ENCODE peak calls at places on chromosome 10, in nine cellular contexts. One of them, this sample, is unnamed.

GRCh38 chr10:34666008-34666700 is 148.9 kb downstream of the PARD3 start:
- DNase-seq in naive thymus-derived CD4-positive, alpha-beta T cell: no peak
- DNase-seq in activated naive CD4-positive, alpha-beta T cell treated with anti-CD3 and anti-CD28 coated beads, Interleukin-2, amount 10 ng/mL, durations not matched to agents 7 days and 5 days: no peak
- DNase-seq in amygdala: no peak
- DNase-seq in fibroblast of pulmonary artery: peak; percentile 97
- DNase-seq in activated T-cell treated with anti-CD3 and anti-CD28 coated beads for 1 hour: no peak
- DNase-seq in smooth muscle cell of the brain vasculature: peak; percentile 82
- DNase-seq in IMR-90: peak; percentile 94
- DNase-seq in activated CD8-positive, alpha-beta memory T cell treated with anti-CD3 and anti-CD28 coated beads, Interleukin-2, amount 50 U/mL, for 4 hours: no peak
- DNase-seq in this sample: no peak

GRCh38 chr10:4953405-4953804 is 9.8 kb upstream of the AKR1C1 start:
- DNase-seq in activated CD8-positive, alpha-beta memory T cell treated with anti-CD3 and anti-CD28 coated beads, Interleukin-2, amount 50 U/mL, for 4 hours: no peak
- DNase-seq in amygdala: no peak
- DNase-seq in fibroblast of pulmonary artery: no peak
- DNase-seq in smooth muscle cell of the brain vasculature: no peak
- DNase-seq in activated naive CD4-positive, alpha-beta T cell treated with anti-CD3 and anti-CD28 coated beads, Interleukin-2, amount 10 ng/mL, durations not matched to agents 7 days and 5 days: no peak
- DNase-seq in IMR-90: no peak
- DNase-seq in naive thymus-derived CD4-positive, alpha-beta T cell: no peak
- DNase-seq in activated T-cell treated with anti-CD3 and anti-CD28 coated beads for 1 hour: no peak
- DNase-seq in this sample: no peak

GRCh38 chr10:93124580-93125318 is 51.1 kb downstream of the CYP26A1 start:
- DNase-seq in fibroblast of pulmonary artery: no peak
- DNase-seq in activated naive CD4-positive, alpha-beta T cell treated with anti-CD3 and anti-CD28 coated beads, Interleukin-2, amount 10 ng/mL, durations not matched to agents 7 days and 5 days: no peak
- DNase-seq in activated CD8-positive, alpha-beta memory T cell treated with anti-CD3 and anti-CD28 coated beads, Interleukin-2, amount 50 U/mL, for 4 hours: no peak
- DNase-seq in naive thymus-derived CD4-positive, alpha-beta T cell: no peak
- DNase-seq in IMR-90: no peak
- DNase-seq in amygdala: no peak
- DNase-seq in smooth muscle cell of the brain vasculature: no peak
- DNase-seq in activated T-cell treated with anti-CD3 and anti-CD28 coated beads for 1 hour: no peak
- DNase-seq in this sample: peak; percentile 25

GRCh38 chr10:130227883-130228282 is 91.7 kb downstream of the GLRX3 start:
- DNase-seq in fibroblast of pulmonary artery: no peak
- DNase-seq in amygdala: no peak
- DNase-seq in IMR-90: no peak
- DNase-seq in smooth muscle cell of the brain vasculature: no peak
- DNase-seq in activated T-cell treated with anti-CD3 and anti-CD28 coated beads for 1 hour: no peak
- DNase-seq in naive thymus-derived CD4-positive, alpha-beta T cell: no peak
- DNase-seq in activated naive CD4-positive, alpha-beta T cell treated with anti-CD3 and anti-CD28 coated beads, Interleukin-2, amount 10 ng/mL, durations not matched to agents 7 days and 5 days: no peak
- DNase-seq in activated CD8-positive, alpha-beta memory T cell treated with anti-CD3 and anti-CD28 coated beads, Interleukin-2, amount 50 U/mL, for 4 hours: no peak
- DNase-seq in this sample: no peak

GRCh38 chr10:117386805-117387204 is 11.6 kb upstream of the PDZD8 start:
- DNase-seq in naive thymus-derived CD4-positive, alpha-beta T cell: no peak
- DNase-seq in amygdala: no peak
- DNase-seq in smooth muscle cell of the brain vasculature: no peak
- DNase-seq in activated CD8-positive, alpha-beta memory T cell treated with anti-CD3 and anti-CD28 coated beads, Interleukin-2, amount 50 U/mL, for 4 hours: no peak
- DNase-seq in activated T-cell treated with anti-CD3 and anti-CD28 coated beads for 1 hour: no peak
- DNase-seq in IMR-90: no peak
- DNase-seq in fibroblast of pulmonary artery: no peak
- DNase-seq in activated naive CD4-positive, alpha-beta T cell treated with anti-CD3 and anti-CD28 coated beads, Interleukin-2, amount 10 ng/mL, durations not matched to agents 7 days and 5 days: no peak
- DNase-seq in this sample: no peak

GRCh38 chr10:23345861-23346260 is 1.3 kb upstream of the C10orf67 start:
- DNase-seq in smooth muscle cell of the brain vasculature: no peak
- DNase-seq in IMR-90: peak; percentile 94
- DNase-seq in activated T-cell treated with anti-CD3 and anti-CD28 coated beads for 1 hour: no peak
- DNase-seq in amygdala: no peak
- DNase-seq in activated naive CD4-positive, alpha-beta T cell treated with anti-CD3 and anti-CD28 coated beads, Interleukin-2, amount 10 ng/mL, durations not matched to agents 7 days and 5 days: no peak
- DNase-seq in fibroblast of pulmonary artery: peak; percentile 93
- DNase-seq in activated CD8-positive, alpha-beta memory T cell treated with anti-CD3 and anti-CD28 coated beads, Interleukin-2, amount 50 U/mL, for 4 hours: no peak
- DNase-seq in naive thymus-derived CD4-positive, alpha-beta T cell: no peak
- DNase-seq in this sample: peak; percentile 11

GRCh38 chr10:55897436-55897835 is 463.6 kb downstream of the ZWINT start:
- DNase-seq in IMR-90: no peak
- DNase-seq in activated CD8-positive, alpha-beta memory T cell treated with anti-CD3 and anti-CD28 coated beads, Interleukin-2, amount 50 U/mL, for 4 hours: no peak
- DNase-seq in fibroblast of pulmonary artery: no peak
- DNase-seq in naive thymus-derived CD4-positive, alpha-beta T cell: no peak
- DNase-seq in activated T-cell treated with anti-CD3 and anti-CD28 coated beads for 1 hour: no peak
- DNase-seq in amygdala: no peak
- DNase-seq in smooth muscle cell of the brain vasculature: no peak
- DNase-seq in activated naive CD4-positive, alpha-beta T cell treated with anti-CD3 and anti-CD28 coated beads, Interleukin-2, amount 10 ng/mL, durations not matched to agents 7 days and 5 days: no peak
- DNase-seq in this sample: no peak

GRCh38 chr10:11165591-11166543 is 148.2 kb downstream of the CELF2 start:
- DNase-seq in activated naive CD4-positive, alpha-beta T cell treated with anti-CD3 and anti-CD28 coated beads, Interleukin-2, amount 10 ng/mL, durations not matched to agents 7 days and 5 days: peak; percentile 84
- DNase-seq in amygdala: peak; percentile 31
- DNase-seq in IMR-90: no peak
- DNase-seq in activated CD8-positive, alpha-beta memory T cell treated with anti-CD3 and anti-CD28 coated beads, Interleukin-2, amount 50 U/mL, for 4 hours: peak; percentile 59
- DNase-seq in fibroblast of pulmonary artery: peak; percentile 19
- DNase-seq in smooth muscle cell of the brain vasculature: no peak
- DNase-seq in activated T-cell treated with anti-CD3 and anti-CD28 coated beads for 1 hour: peak; percentile 45
- DNase-seq in naive thymus-derived CD4-positive, alpha-beta T cell: peak; percentile 62
- DNase-seq in this sample: peak; percentile 94

GRCh38 chr10:119947325-119947724 is 54.8 kb downstream of the SEC23IP start:
- DNase-seq in smooth muscle cell of the brain vasculature: no peak
- DNase-seq in activated CD8-positive, alpha-beta memory T cell treated with anti-CD3 and anti-CD28 coated beads, Interleukin-2, amount 50 U/mL, for 4 hours: no peak
- DNase-seq in naive thymus-derived CD4-positive, alpha-beta T cell: no peak
- DNase-seq in fibroblast of pulmonary artery: peak; percentile 9
- DNase-seq in amygdala: no peak
- DNase-seq in activated T-cell treated with anti-CD3 and anti-CD28 coated beads for 1 hour: no peak
- DNase-seq in IMR-90: peak; percentile 66
- DNase-seq in activated naive CD4-positive, alpha-beta T cell treated with anti-CD3 and anti-CD28 coated beads, Interleukin-2, amount 10 ng/mL, durations not matched to agents 7 days and 5 days: no peak
- DNase-seq in this sample: no peak

GRCh38 chr10:70359017-70359550 is 23.3 kb downstream of the LRRC20 start:
- DNase-seq in amygdala: no peak
- DNase-seq in smooth muscle cell of the brain vasculature: no peak
- DNase-seq in fibroblast of pulmonary artery: no peak
- DNase-seq in naive thymus-derived CD4-positive, alpha-beta T cell: no peak
- DNase-seq in IMR-90: no peak
- DNase-seq in activated CD8-positive, alpha-beta memory T cell treated with anti-CD3 and anti-CD28 coated beads, Interleukin-2, amount 50 U/mL, for 4 hours: no peak
- DNase-seq in activated T-cell treated with anti-CD3 and anti-CD28 coated beads for 1 hour: no peak
- DNase-seq in activated naive CD4-positive, alpha-beta T cell treated with anti-CD3 and anti-CD28 coated beads, Interleukin-2, amount 10 ng/mL, durations not matched to agents 7 days and 5 days: no peak
- DNase-seq in this sample: no peak

GRCh38 chr10:130411496-130412070 is 275.4 kb downstream of the GLRX3 start:
- DNase-seq in IMR-90: no peak
- DNase-seq in amygdala: no peak
- DNase-seq in activated CD8-positive, alpha-beta memory T cell treated with anti-CD3 and anti-CD28 coated beads, Interleukin-2, amount 50 U/mL, for 4 hours: no peak
- DNase-seq in activated naive CD4-positive, alpha-beta T cell treated with anti-CD3 and anti-CD28 coated beads, Interleukin-2, amount 10 ng/mL, durations not matched to agents 7 days and 5 days: no peak
- DNase-seq in smooth muscle cell of the brain vasculature: no peak
- DNase-seq in naive thymus-derived CD4-positive, alpha-beta T cell: no peak
- DNase-seq in fibroblast of pulmonary artery: no peak
- DNase-seq in activated T-cell treated with anti-CD3 and anti-CD28 coated beads for 1 hour: no peak
- DNase-seq in this sample: no peak

GRCh38 chr10:56823849-56824248 is 462.8 kb upstream of the ZWINT start:
- DNase-seq in activated naive CD4-positive, alpha-beta T cell treated with anti-CD3 and anti-CD28 coated beads, Interleukin-2, amount 10 ng/mL, durations not matched to agents 7 days and 5 days: no peak
- DNase-seq in amygdala: no peak
- DNase-seq in activated T-cell treated with anti-CD3 and anti-CD28 coated beads for 1 hour: no peak
- DNase-seq in smooth muscle cell of the brain vasculature: no peak
- DNase-seq in naive thymus-derived CD4-positive, alpha-beta T cell: no peak
- DNase-seq in activated CD8-positive, alpha-beta memory T cell treated with anti-CD3 and anti-CD28 coated beads, Interleukin-2, amount 50 U/mL, for 4 hours: no peak
- DNase-seq in IMR-90: no peak
- DNase-seq in fibroblast of pulmonary artery: no peak
- DNase-seq in this sample: no peak

GRCh38 chr10:47034511-47035051 is 123.4 kb downstream of the PTPN20 start:
- DNase-seq in naive thymus-derived CD4-positive, alpha-beta T cell: no peak
- DNase-seq in activated T-cell treated with anti-CD3 and anti-CD28 coated beads for 1 hour: no peak
- DNase-seq in activated naive CD4-positive, alpha-beta T cell treated with anti-CD3 and anti-CD28 coated beads, Interleukin-2, amount 10 ng/mL, durations not matched to agents 7 days and 5 days: no peak
- DNase-seq in smooth muscle cell of the brain vasculature: no peak
- DNase-seq in amygdala: no peak
- DNase-seq in fibroblast of pulmonary artery: no peak
- DNase-seq in IMR-90: no peak
- DNase-seq in activated CD8-positive, alpha-beta memory T cell treated with anti-CD3 and anti-CD28 coated beads, Interleukin-2, amount 50 U/mL, for 4 hours: no peak
- DNase-seq in this sample: no peak

GRCh38 chr10:113199459-113199858 is 249.4 kb downstream of the TCF7L2 start:
- DNase-seq in naive thymus-derived CD4-positive, alpha-beta T cell: no peak
- DNase-seq in smooth muscle cell of the brain vasculature: no peak
- DNase-seq in amygdala: no peak
- DNase-seq in activated T-cell treated with anti-CD3 and anti-CD28 coated beads for 1 hour: no peak
- DNase-seq in activated CD8-positive, alpha-beta memory T cell treated with anti-CD3 and anti-CD28 coated beads, Interleukin-2, amount 50 U/mL, for 4 hours: no peak
- DNase-seq in activated naive CD4-positive, alpha-beta T cell treated with anti-CD3 and anti-CD28 coated beads, Interleukin-2, amount 10 ng/mL, durations not matched to agents 7 days and 5 days: no peak
- DNase-seq in fibroblast of pulmonary artery: peak; percentile 29
- DNase-seq in IMR-90: peak; percentile 75
- DNase-seq in this sample: no peak

GRCh38 chr10:33334170-33334838 is at the start of gene NRP1:
- DNase-seq in activated naive CD4-positive, alpha-beta T cell treated with anti-CD3 and anti-CD28 coated beads, Interleukin-2, amount 10 ng/mL, durations not matched to agents 7 days and 5 days: no peak
- DNase-seq in naive thymus-derived CD4-positive, alpha-beta T cell: peak; percentile 40
- DNase-seq in activated CD8-positive, alpha-beta memory T cell treated with anti-CD3 and anti-CD28 coated beads, Interleukin-2, amount 50 U/mL, for 4 hours: no peak
- DNase-seq in fibroblast of pulmonary artery: no peak
- DNase-seq in smooth muscle cell of the brain vasculature: no peak
- DNase-seq in IMR-90: no peak
- DNase-seq in amygdala: no peak
- DNase-seq in activated T-cell treated with anti-CD3 and anti-CD28 coated beads for 1 hour: no peak
- DNase-seq in this sample: no peak

GRCh38 chr10:112382539-112383235 is 8.8 kb downstream of the ACSL5 start:
- DNase-seq in activated T-cell treated with anti-CD3 and anti-CD28 coated beads for 1 hour: no peak
- DNase-seq in naive thymus-derived CD4-positive, alpha-beta T cell: no peak
- DNase-seq in smooth muscle cell of the brain vasculature: no peak
- DNase-seq in IMR-90: no peak
- DNase-seq in fibroblast of pulmonary artery: no peak
- DNase-seq in amygdala: no peak
- DNase-seq in activated CD8-positive, alpha-beta memory T cell treated with anti-CD3 and anti-CD28 coated beads, Interleukin-2, amount 50 U/mL, for 4 hours: no peak
- DNase-seq in activated naive CD4-positive, alpha-beta T cell treated with anti-CD3 and anti-CD28 coated beads, Interleukin-2, amount 10 ng/mL, durations not matched to agents 7 days and 5 days: no peak
- DNase-seq in this sample: no peak

GRCh38 chr10:87974769-87975168 is 111.3 kb downstream of the PTEN start:
- DNase-seq in activated CD8-positive, alpha-beta memory T cell treated with anti-CD3 and anti-CD28 coated beads, Interleukin-2, amount 50 U/mL, for 4 hours: no peak
- DNase-seq in fibroblast of pulmonary artery: no peak
- DNase-seq in amygdala: no peak
- DNase-seq in smooth muscle cell of the brain vasculature: no peak
- DNase-seq in naive thymus-derived CD4-positive, alpha-beta T cell: no peak
- DNase-seq in IMR-90: no peak
- DNase-seq in activated T-cell treated with anti-CD3 and anti-CD28 coated beads for 1 hour: no peak
- DNase-seq in activated naive CD4-positive, alpha-beta T cell treated with anti-CD3 and anti-CD28 coated beads, Interleukin-2, amount 10 ng/mL, durations not matched to agents 7 days and 5 days: no peak
- DNase-seq in this sample: no peak

GRCh38 chr10:69456880-69457693 is 5.8 kb downstream of the TSPAN15 start:
- DNase-seq in activated CD8-positive, alpha-beta memory T cell treated with anti-CD3 and anti-CD28 coated beads, Interleukin-2, amount 50 U/mL, for 4 hours: no peak
- DNase-seq in amygdala: no peak
- DNase-seq in naive thymus-derived CD4-positive, alpha-beta T cell: no peak
- DNase-seq in activated naive CD4-positive, alpha-beta T cell treated with anti-CD3 and anti-CD28 coated beads, Interleukin-2, amount 10 ng/mL, durations not matched to agents 7 days and 5 days: no peak
- DNase-seq in fibroblast of pulmonary artery: no peak
- DNase-seq in activated T-cell treated with anti-CD3 and anti-CD28 coated beads for 1 hour: no peak
- DNase-seq in IMR-90: no peak
- DNase-seq in smooth muscle cell of the brain vasculature: no peak
- DNase-seq in this sample: no peak

GRCh38 chr10:116076616-116077015 is 196.4 kb downstream of the GFRA1 start:
- DNase-seq in IMR-90: no peak
- DNase-seq in activated naive CD4-positive, alpha-beta T cell treated with anti-CD3 and anti-CD28 coated beads, Interleukin-2, amount 10 ng/mL, durations not matched to agents 7 days and 5 days: no peak
- DNase-seq in fibroblast of pulmonary artery: no peak
- DNase-seq in activated CD8-positive, alpha-beta memory T cell treated with anti-CD3 and anti-CD28 coated beads, Interleukin-2, amount 50 U/mL, for 4 hours: no peak
- DNase-seq in naive thymus-derived CD4-positive, alpha-beta T cell: no peak
- DNase-seq in amygdala: no peak
- DNase-seq in smooth muscle cell of the brain vasculature: no peak
- DNase-seq in activated T-cell treated with anti-CD3 and anti-CD28 coated beads for 1 hour: no peak
- DNase-seq in this sample: no peak

GRCh38 chr10:125373546-125373945 is 213.2 kb upstream of the CTBP2 start:
- DNase-seq in activated CD8-positive, alpha-beta memory T cell treated with anti-CD3 and anti-CD28 coated beads, Interleukin-2, amount 50 U/mL, for 4 hours: no peak
- DNase-seq in smooth muscle cell of the brain vasculature: no peak
- DNase-seq in activated T-cell treated with anti-CD3 and anti-CD28 coated beads for 1 hour: no peak
- DNase-seq in amygdala: no peak
- DNase-seq in activated naive CD4-positive, alpha-beta T cell treated with anti-CD3 and anti-CD28 coated beads, Interleukin-2, amount 10 ng/mL, durations not matched to agents 7 days and 5 days: no peak
- DNase-seq in IMR-90: no peak
- DNase-seq in naive thymus-derived CD4-positive, alpha-beta T cell: no peak
- DNase-seq in fibroblast of pulmonary artery: no peak
- DNase-seq in this sample: no peak

GRCh38 chr10:116007256-116007891 is 265.6 kb downstream of the GFRA1 start:
- DNase-seq in IMR-90: no peak
- DNase-seq in smooth muscle cell of the brain vasculature: no peak
- DNase-seq in activated naive CD4-positive, alpha-beta T cell treated with anti-CD3 and anti-CD28 coated beads, Interleukin-2, amount 10 ng/mL, durations not matched to agents 7 days and 5 days: no peak
- DNase-seq in amygdala: no peak
- DNase-seq in fibroblast of pulmonary artery: no peak
- DNase-seq in naive thymus-derived CD4-positive, alpha-beta T cell: no peak
- DNase-seq in activated CD8-positive, alpha-beta memory T cell treated with anti-CD3 and anti-CD28 coated beads, Interleukin-2, amount 50 U/mL, for 4 hours: no peak
- DNase-seq in activated T-cell treated with anti-CD3 and anti-CD28 coated beads for 1 hour: no peak
- DNase-seq in this sample: no peak

GRCh38 chr10:58414270-58415041 is 29.2 kb downstream of the TFAM start:
- DNase-seq in activated naive CD4-positive, alpha-beta T cell treated with anti-CD3 and anti-CD28 coated beads, Interleukin-2, amount 10 ng/mL, durations not matched to agents 7 days and 5 days: no peak
- DNase-seq in activated CD8-positive, alpha-beta memory T cell treated with anti-CD3 and anti-CD28 coated beads, Interleukin-2, amount 50 U/mL, for 4 hours: no peak
- DNase-seq in activated T-cell treated with anti-CD3 and anti-CD28 coated beads for 1 hour: no peak
- DNase-seq in IMR-90: peak; percentile 80
- DNase-seq in smooth muscle cell of the brain vasculature: peak; percentile 67
- DNase-seq in naive thymus-derived CD4-positive, alpha-beta T cell: no peak
- DNase-seq in amygdala: no peak
- DNase-seq in fibroblast of pulmonary artery: peak; percentile 89
- DNase-seq in this sample: no peak

GRCh38 chr10:131049051-131049450 is 262.5 kb downstream of the TCERG1L start:
- DNase-seq in smooth muscle cell of the brain vasculature: no peak
- DNase-seq in amygdala: no peak
- DNase-seq in fibroblast of pulmonary artery: no peak
- DNase-seq in IMR-90: no peak
- DNase-seq in activated T-cell treated with anti-CD3 and anti-CD28 coated beads for 1 hour: no peak
- DNase-seq in activated naive CD4-positive, alpha-beta T cell treated with anti-CD3 and anti-CD28 coated beads, Interleukin-2, amount 10 ng/mL, durations not matched to agents 7 days and 5 days: no peak
- DNase-seq in naive thymus-derived CD4-positive, alpha-beta T cell: no peak
- DNase-seq in activated CD8-positive, alpha-beta memory T cell treated with anti-CD3 and anti-CD28 coated beads, Interleukin-2, amount 50 U/mL, for 4 hours: no peak
- DNase-seq in this sample: peak; percentile 71

GRCh38 chr10:133058267-133059092 is 29.2 kb upstream of the ADGRA1 start:
- DNase-seq in amygdala: no peak
- DNase-seq in naive thymus-derived CD4-positive, alpha-beta T cell: no peak
- DNase-seq in activated T-cell treated with anti-CD3 and anti-CD28 coated beads for 1 hour: no peak
- DNase-seq in activated CD8-positive, alpha-beta memory T cell treated with anti-CD3 and anti-CD28 coated beads, Interleukin-2, amount 50 U/mL, for 4 hours: no peak
- DNase-seq in fibroblast of pulmonary artery: no peak
- DNase-seq in smooth muscle cell of the brain vasculature: no peak
- DNase-seq in IMR-90: no peak
- DNase-seq in activated naive CD4-positive, alpha-beta T cell treated with anti-CD3 and anti-CD28 coated beads, Interleukin-2, amount 10 ng/mL, durations not matched to agents 7 days and 5 days: no peak
- DNase-seq in this sample: no peak

GRCh38 chr10:37754538-37755323 is 102.7 kb downstream of the ZNF248 start:
- DNase-seq in smooth muscle cell of the brain vasculature: no peak
- DNase-seq in fibroblast of pulmonary artery: no peak
- DNase-seq in IMR-90: no peak
- DNase-seq in amygdala: no peak
- DNase-seq in activated naive CD4-positive, alpha-beta T cell treated with anti-CD3 and anti-CD28 coated beads, Interleukin-2, amount 10 ng/mL, durations not matched to agents 7 days and 5 days: no peak
- DNase-seq in naive thymus-derived CD4-positive, alpha-beta T cell: no peak
- DNase-seq in activated CD8-positive, alpha-beta memory T cell treated with anti-CD3 and anti-CD28 coated beads, Interleukin-2, amount 50 U/mL, for 4 hours: no peak
- DNase-seq in activated T-cell treated with anti-CD3 and anti-CD28 coated beads for 1 hour: no peak
- DNase-seq in this sample: no peak

GRCh38 chr10:122099562-122099961 is 110.6 kb downstream of the TACC2 start:
- DNase-seq in activated T-cell treated with anti-CD3 and anti-CD28 coated beads for 1 hour: no peak
- DNase-seq in naive thymus-derived CD4-positive, alpha-beta T cell: no peak
- DNase-seq in smooth muscle cell of the brain vasculature: no peak
- DNase-seq in amygdala: no peak
- DNase-seq in activated naive CD4-positive, alpha-beta T cell treated with anti-CD3 and anti-CD28 coated beads, Interleukin-2, amount 10 ng/mL, durations not matched to agents 7 days and 5 days: no peak
- DNase-seq in fibroblast of pulmonary artery: no peak
- DNase-seq in IMR-90: no peak
- DNase-seq in activated CD8-positive, alpha-beta memory T cell treated with anti-CD3 and anti-CD28 coated beads, Interleukin-2, amount 50 U/mL, for 4 hours: no peak
- DNase-seq in this sample: no peak

This sample was measured in lower leg skin.